ENCODE peak calls at places on chromosomes 3 and 15, in ten cellular contexts. X is COR-L47; F is nucleus accumbens; L is amniotic stem cell; E is stimulated activated CD8-positive, alpha-beta memory T cell treated with anti-CD3 and anti-CD28 coated beads, Interleukin-4, amount 100 ng/mL, for 24 hours; V is HT1080; K is neural progenitor cell; B is GM13976; G is gastrocnemius medialis; M is body of pancreas. Q is an unnamed sample.

GRCh38 chr15:31341036-31341435 is 14.4 kb downstream of the KLF13 start:
- DNase-seq in L (no peak), K (no peak), M (no peak), B (no peak), V (no peak), E (no peak), F (no peak), G (no peak), X (no peak), Q (no peak)

GRCh38 chr15:87777054-87777498 is 479.5 kb downstream of the NTRK3 start:
- DNase-seq in G (peak), V (peak), L (no peak), B (no peak), E (no peak), F (no peak), K (no peak), X (no peak), M (no peak), Q (no peak)

GRCh38 chr3:171398343-171398742 is 61.9 kb downstream of the TNIK start:
- DNase-seq in X (no peak), L (no peak), M (no peak), K (no peak), B (no peak), E (no peak), F (no peak), V (no peak), G (no peak), Q (no peak)

GRCh38 chr3:114764056-114764492 is 383.0 kb downstream of the ZBTB20 start:
- DNase-seq in V (no peak), B (no peak), E (no peak), M (no peak), K (no peak), L (no peak), F (no peak), X (no peak), G (no peak), Q (no peak)

GRCh38 chr3:197137741-197138140 is 108.1 kb upstream of the MELTF start:
- DNase-seq in V (no peak), X (no peak), G (no peak), F (no peak), E (no peak), L (no peak), M (no peak), K (no peak), B (no peak), Q (no peak)

GRCh38 chr3:173618703-173619102 is 221.2 kb downstream of the NLGN1 start:
- DNase-seq in X (no peak), G (no peak), V (no peak), F (no peak), E (no peak), L (no peak), B (no peak), K (no peak), M (no peak), Q (no peak)

GRCh38 chr3:81741214-81741613 is 20.2 kb downstream of the GBE1 start:
- DNase-seq in K (no peak), B (no peak), V (no peak), M (no peak), L (no peak), E (no peak), G (no peak), X (no peak), F (no peak), Q (no peak)

GRCh38 chr15:39246523-39246922 is 334.4 kb upstream of the THBS1 start:
- DNase-seq in X (no peak), B (no peak), G (no peak), K (no peak), M (no peak), F (no peak), L (no peak), V (no peak), E (no peak), Q (no peak)

GRCh38 chr3:52291508-52292181 is 4.0 kb downstream of the GLYCTK start:
- DNase-seq in M (peak), F (no peak), X (peak), L (no peak), E (no peak), V (no peak), G (no peak), K (peak), B (peak), Q (no peak)

GRCh38 chr3:107421170-107421792 is 44.0 kb downstream of the CCDC54 start:
- DNase-seq in K (peak), F (no peak), B (peak), M (no peak), L (peak), X (peak), V (peak), G (no peak), E (no peak), Q (no peak)

GRCh38 chr3:165195628-165196576 is at the start of gene SLITRK3:
- DNase-seq in V (no peak), M (no peak), L (no peak), E (no peak), K (peak), X (peak), F (no peak), B (peak), G (no peak), Q (no peak)

GRCh38 chr15:37101634-37102314 is 1.4 kb upstream of the MEIS2 start:
- DNase-seq in B (peak), M (peak), E (no peak), L (peak), K (peak), G (no peak), V (peak), X (peak), F (no peak), Q (no peak)

GRCh38 chr15:78392430-78392829 is 45.6 kb upstream of the IREB2 start:
- DNase-seq in B (no peak), V (no peak), E (no peak), K (no peak), L (no peak), G (no peak), M (no peak), X (peak), F (no peak), Q (peak)

GRCh38 chr3:193816656-193817311 is 223.8 kb downstream of the OPA1 start:
- DNase-seq in L (no peak), M (peak), K (peak), F (no peak), V (no peak), X (peak), G (peak), B (no peak), E (no peak), Q (no peak)

GRCh38 chr3:48952510-48953118 is 34.0 kb downstream of the ARIH2 start:
- DNase-seq in M (peak), F (no peak), E (no peak), X (no peak), L (no peak), B (peak), K (peak), G (peak), V (peak), Q (no peak)

GRCh38 chr3:127792664-127793292 is 29.5 kb downstream of the MGLL start:
- DNase-seq in G (peak), E (no peak), K (no peak), M (peak), X (no peak), L (no peak), F (no peak), B (no peak), V (peak), Q (no peak)

GRCh38 chr15:95111969-95112368 is 880.6 kb downstream of the MCTP2 start:
- DNase-seq in X (no peak), L (no peak), E (no peak), M (no peak), F (no peak), G (no peak), V (no peak), K (no peak), B (no peak), Q (no peak)

GRCh38 chr3:140216249-140216648 is 281.3 kb downstream of the CLSTN2 start:
- DNase-seq in V (no peak), M (no peak), E (no peak), G (no peak), F (no peak), B (peak), X (no peak), K (no peak), L (no peak), Q (no peak)

GRCh38 chr3:78967061-78967460 is 800.7 kb downstream of the ROBO1 start:
- DNase-seq in X (no peak), L (no peak), G (no peak), M (no peak), E (no peak), K (no peak), B (no peak), V (peak), F (no peak), Q (no peak)

GRCh38 chr3:80785475-80785874 is 976.0 kb downstream of the GBE1 start:
- DNase-seq in X (peak), L (no peak), V (peak), K (peak), E (no peak), F (no peak), M (no peak), G (no peak), B (no peak), Q (no peak)

GRCh38 chr3:126130981-126131750 is 47.2 kb upstream of the SLC41A3 start:
- DNase-seq in V (no peak), B (no peak), X (no peak), L (no peak), K (no peak), M (peak), G (peak), E (no peak), F (no peak), Q (no peak)

GRCh38 chr15:57160823-57161560 is 215.3 kb upstream of the CGNL1 start:
- DNase-seq in G (no peak), X (no peak), M (no peak), B (no peak), V (peak), L (peak), E (no peak), K (no peak), F (no peak), Q (no peak)

GRCh38 chr3:154095832-154096421 is 25.3 kb upstream of the ARHGEF26 start:
- DNase-seq in M (no peak), B (no peak), X (peak), F (no peak), K (no peak), G (no peak), E (no peak), L (peak), V (no peak), Q (no peak)

GRCh38 chr3:41362638-41363559 is 163.6 kb downstream of the CTNNB1 start:
- DNase-seq in L (no peak), M (no peak), V (no peak), K (peak), E (no peak), B (no peak), G (no peak), X (no peak), F (no peak), Q (no peak)

GRCh38 chr3:58345457-58345856 is 12.8 kb downstream of the PXK start:
- DNase-seq in F (no peak), K (no peak), G (no peak), B (no peak), X (no peak), V (no peak), L (no peak), E (no peak), M (no peak), Q (no peak)